ENCODE peak calls at places on chromosomes 5 and 9, in five cellular contexts. W is body of pancreas; G is heart left ventricle; Q is CD8-positive, alpha-beta T cell; J is lower lobe of right lung. I is an unnamed sample.

GRCh38 chr5:80600943-80601693 is 31.0 kb upstream of the ANKRD34B start:
- DNase-seq in W (no peak), G (no peak), Q (no peak), J (no peak), I (no peak)

GRCh38 chr5:172820046-172820767 is 13.8 kb upstream of the ERGIC1 start:
- DNase-seq in W (peak; percentile 40), G (no peak), Q (no peak), J (no peak), I (no peak)

GRCh38 chr9:134768332-134769083 is 112.1 kb upstream of the FCN2 start:
- DNase-seq in W (peak; percentile 14), G (no peak), Q (no peak), J (no peak), I (no peak)

GRCh38 chr5:37847978-37848425 is 8.2 kb upstream of the GDNF start:
- DNase-seq in W (no peak), G (no peak), Q (no peak), J (no peak), I (no peak)

GRCh38 chr5:92403308-92403707 is 1020.2 kb upstream of the ARRDC3 start:
- DNase-seq in W (no peak), G (no peak), Q (no peak), J (no peak), I (no peak)

GRCh38 chr9:134709512-134710270 is 68.1 kb downstream of the COL5A1 start:
- DNase-seq in W (no peak), G (peak; percentile 59), Q (no peak), J (no peak), I (no peak)

GRCh38 chr5:179344301-179345178 is 721 bp downstream of the ADAMTS2 start:
- DNase-seq in W (no peak), G (no peak), Q (no peak), J (peak; percentile 32), I (no peak)

GRCh38 chr5:112121268-112121667 is 297.8 kb downstream of the EPB41L4A start:
- DNase-seq in W (no peak), G (no peak), Q (no peak), J (no peak), I (no peak)

GRCh38 chr5:111494350-111494999 is 17.9 kb downstream of the STARD4 start:
- DNase-seq in W (no peak), G (no peak), Q (no peak), J (no peak), I (no peak)

GRCh38 chr5:147484708-147485020 is 25.2 kb downstream of the DPYSL3 start:
- DNase-seq in W (no peak), G (no peak), Q (no peak), J (no peak), I (no peak)

GRCh38 chr5:59380350-59380951 is 513.1 kb downstream of the PDE4D start:
- DNase-seq in W (no peak), G (no peak), Q (no peak), J (no peak), I (no peak)

GRCh38 chr5:92268343-92268742 is 885.2 kb upstream of the ARRDC3 start:
- DNase-seq in W (no peak), G (no peak), Q (no peak), J (no peak), I (no peak)

GRCh38 chr5:38367410-38367809 is 109.1 kb downstream of the EGFLAM start:
- DNase-seq in W (no peak), G (no peak), Q (no peak), J (no peak), I (no peak)

GRCh38 chr5:71482132-71482531 is 26.7 kb downstream of the BDP1 start:
- DNase-seq in W (peak; percentile 31), G (no peak), Q (no peak), J (no peak), I (no peak)

GRCh38 chr9:14089051-14089798 is 224.7 kb downstream of the NFIB start:
- DNase-seq in W (no peak), G (no peak), Q (no peak), J (no peak), I (no peak)

GRCh38 chr5:137563301-137563645 is 64.1 kb upstream of the SPOCK1 start:
- DNase-seq in W (no peak), G (no peak), Q (no peak), J (no peak), I (no peak)

GRCh38 chr9:109399258-109399767 is 78.5 kb upstream of the EPB41L4B start:
- DNase-seq in W (no peak), G (no peak), Q (no peak), J (no peak), I (no peak)

GRCh38 chr9:96006961-96007360 is 131.5 kb downstream of the ERCC6L2 start:
- DNase-seq in W (no peak), G (no peak), Q (no peak), J (no peak), I (no peak)

GRCh38 chr9:110799396-110799795 is 130.8 kb downstream of the MUSK start:
- DNase-seq in W (no peak), G (no peak), Q (no peak), J (no peak), I (no peak)

GRCh38 chr5:53303105-53303504 is 177.3 kb upstream of the FST start:
- DNase-seq in W (no peak), G (no peak), Q (no peak), J (no peak), I (no peak)

GRCh38 chr5:3650868-3651267 is 55.2 kb downstream of the IRX1 start:
- DNase-seq in W (no peak), G (no peak), Q (no peak), J (no peak), I (no peak)

GRCh38 chr5:76766746-76767145 is 50.8 kb downstream of the F2R start:
- DNase-seq in W (no peak), G (no peak), Q (no peak), J (no peak), I (no peak)

GRCh38 chr9:4497855-4498254 is 7.6 kb downstream of the SLC1A1 start:
- DNase-seq in W (no peak), G (no peak), Q (no peak), J (no peak), I (no peak)

GRCh38 chr9:136557036-136557435 is 11.2 kb upstream of the NOTCH1 start:
- DNase-seq in W (no peak), G (no peak), Q (no peak), J (no peak), I (no peak)

GRCh38 chr9:121884057-121884512 is 209.0 kb downstream of the TTLL11 start:
- DNase-seq in W (no peak), G (no peak), Q (no peak), J (no peak), I (no peak)

GRCh38 chr9:92807757-92808725 is 43.4 kb upstream of the BICD2 start:
- DNase-seq in W (peak; percentile 15), G (peak; percentile 66), Q (peak; percentile 64), J (no peak), I (no peak)

GRCh38 chr5:122126711-122127385 is 2.5 kb upstream of the ZNF474 start:
- DNase-seq in W (no peak), G (no peak), Q (no peak), J (no peak), I (no peak)

DNA sequence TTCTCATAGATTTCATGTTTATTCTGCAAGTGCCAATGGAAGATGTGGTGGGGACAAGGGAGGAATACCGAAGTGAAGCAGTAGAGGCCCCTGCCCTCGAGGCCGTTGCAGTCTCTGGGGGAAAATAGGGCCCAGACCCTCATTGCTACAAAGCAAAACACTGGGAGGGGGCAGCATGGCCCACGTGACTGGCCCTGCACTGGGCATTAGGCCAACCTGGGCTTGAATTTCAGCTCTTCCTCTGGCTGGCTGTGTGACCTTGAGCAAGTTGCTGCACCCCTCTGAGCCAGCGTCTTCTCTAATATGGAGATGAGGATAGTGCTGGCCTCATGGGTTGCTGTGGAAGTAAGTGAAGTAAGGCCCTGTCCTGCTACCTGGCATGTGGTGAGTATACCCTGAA is 709 bp upstream of the SYNPO start:
- DNase-seq in W (peak; percentile 43), G (peak; percentile 20), Q (no peak), J (no peak), I (peak; percentile 55)
- H3K4me3 ChIP-seq in W (no peak overlapping the region), G (no peak overlapping the region), Q (no peak overlapping the region), J (no peak overlapping the region), I (no peak overlapping the region)

GRCh38 chr9:17003576-17004240 is 131.1 kb upstream of the CNTLN start:
- DNase-seq in W (no peak), G (no peak), Q (no peak), J (no peak), I (no peak)

GRCh38 chr9:17004500-17004899 is 130.3 kb upstream of the CNTLN start:
- DNase-seq in W (no peak), G (no peak), Q (no peak), J (no peak), I (no peak)

GRCh38 chr9:17009071-17009470 is 125.8 kb upstream of the CNTLN start:
- DNase-seq in W (no peak), G (no peak), Q (no peak), J (no peak), I (no peak)

GRCh38 chr9:17005085-17005484 is 129.8 kb upstream of the CNTLN start:
- DNase-seq in W (peak; percentile 68), G (no peak), Q (no peak), J (peak; percentile 48), I (peak; percentile 42)
- H3K4me3 ChIP-seq in W (no peak overlapping the region), G (no peak overlapping the region), Q (no peak overlapping the region), J (no peak overlapping the region), I (no peak overlapping the region)

DNA sequence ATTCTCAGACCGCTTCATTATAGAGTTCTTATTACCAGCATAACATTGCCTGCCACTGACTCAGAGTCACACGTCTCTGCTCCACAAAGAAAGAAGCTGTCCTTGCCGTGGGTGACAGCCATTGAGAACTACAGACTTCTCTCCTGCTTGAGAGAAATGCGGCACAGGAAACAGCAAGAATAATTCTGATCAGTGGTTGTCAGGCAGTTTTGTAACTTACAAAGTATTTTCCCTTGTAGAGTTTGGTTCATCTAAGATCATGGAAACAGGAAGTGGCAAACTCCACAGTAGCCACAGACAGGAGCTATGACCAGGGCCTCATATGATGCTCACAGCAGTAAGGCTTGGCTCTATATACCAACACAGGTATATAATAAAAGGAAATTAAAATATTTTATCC is 47.1 kb downstream of the KCNV2 start:
- DNase-seq in W (no peak), G (no peak), Q (no peak), J (no peak), I (no peak)
- H3K4me3 ChIP-seq in W (no peak overlapping the region), G (no peak overlapping the region), Q (no peak overlapping the region), J (no peak overlapping the region), I (no peak overlapping the region)

GRCh38 chr9:131397100-131397790 is 3.4 kb downstream of the PRRC2B start:
- DNase-seq in W (peak; percentile 48), G (no peak), Q (no peak), J (no peak), I (no peak)

GRCh38 chr9:131398204-131398603 is 4.3 kb downstream of the PRRC2B start:
- DNase-seq in W (peak; percentile 28), G (no peak), Q (peak; percentile 83), J (peak; percentile 59), I (no peak)

GRCh38 chr9:131395027-131395744 is 1.3 kb downstream of the PRRC2B start:
- DNase-seq in W (peak; percentile 71), G (no peak), Q (peak; percentile 80), J (peak; percentile 73), I (peak; percentile 51)

GRCh38 chr9:131395745-131396479 is 2.0 kb downstream of the PRRC2B start:
- DNase-seq in W (no peak), G (no peak), Q (no peak), J (no peak), I (no peak)

GRCh38 chr9:131396626-131397025 is 2.7 kb downstream of the PRRC2B start:
- DNase-seq in W (no peak), G (no peak), Q (no peak), J (no peak), I (no peak)
- H3K4me3 ChIP-seq in W (no peak overlapping the region), G (peak overlapping the region; percentile 70), Q (peak overlapping the region; percentile 2), J (peak overlapping the region; percentile 7), I (no peak overlapping the region)

I was measured in right lobe of liver.